ENCODE peak calls at places on chromosomes 1 and 21, in five cellular contexts. F is naive thymus-derived CD8-positive, alpha-beta T cell; H is NCI-H2081; W is HuH-7.5; P is NCI-H460. N is an unnamed sample.

GRCh38 chr1:242412921-242413320 is 111.6 kb downstream of the PLD5 start:
- DNase-seq in F (no peak), H (no peak), W (no peak), P (no peak), N (no peak)

GRCh38 chr1:241376711-241377110 is 19.7 kb upstream of the RGS7 start:
- DNase-seq in F (no peak), H (no peak), W (no peak), P (no peak), N (no peak)

GRCh38 chr21:25002676-25003075 is 604.6 kb downstream of the MRPL39 start:
- DNase-seq in F (no peak), H (no peak), W (no peak), P (no peak), N (no peak)

GRCh38 chr1:155529109-155529508 is 33.5 kb downstream of the ASH1L start:
- DNase-seq in F (no peak), H (no peak), W (no peak), P (no peak), N (no peak)

GRCh38 chr1:22051607-22052114 is 848 bp upstream of the CDC42 start:
- DNase-seq in F (no peak), H (no peak), W (no peak), P (no peak), N (no peak)

GRCh38 chr1:212624976-212625501 is 16.5 kb downstream of the ATF3 start:
- DNase-seq in F (no peak), H (no peak), W (no peak), P (no peak), N (no peak)

GRCh38 chr1:93995837-93996526 is 86.8 kb upstream of the GCLM start:
- DNase-seq in F (no peak), H (no peak), W (no peak), P (no peak), N (no peak)

GRCh38 chr21:29181799-29182470 is 51.5 kb downstream of the MAP3K7CL start:
- DNase-seq in F (no peak), H (no peak), W (peak; percentile 11), P (no peak), N (no peak)

GRCh38 chr1:35184495-35185199 is 8.3 kb downstream of the SFPQ start:
- DNase-seq in F (no peak), H (no peak), W (no peak), P (no peak), N (no peak)

GRCh38 chr1:55542901-55543504 is 327.8 kb upstream of the USP24 start:
- DNase-seq in F (no peak), H (no peak), W (no peak), P (no peak), N (no peak)

GRCh38 chr1:110339040-110339426 is at the start of gene RBM15:
- DNase-seq in F (peak; percentile 97), H (peak; percentile 100), W (peak; percentile 88), P (peak; percentile 99), N (peak; percentile 100)

GRCh38 chr1:92759361-92759760 is 25.5 kb downstream of the EVI5 start:
- DNase-seq in F (no peak), H (no peak), W (no peak), P (no peak), N (no peak)

GRCh38 chr1:156021954-156022353 is 1.2 kb upstream of the SSR2 start:
- DNase-seq in F (no peak), H (no peak), W (no peak), P (no peak), N (no peak)

GRCh38 chr1:112887599-112888303 is 68.2 kb downstream of the SLC16A1 start:
- DNase-seq in F (no peak), H (no peak), W (no peak), P (no peak), N (no peak)

GRCh38 chr21:45516671-45517151 is 25.5 kb downstream of the SLC19A1 start:
- DNase-seq in F (no peak), H (no peak), W (no peak), P (no peak), N (no peak)

GRCh38 chr21:44054710-44055109 is 42.6 kb downstream of the TRAPPC10 start:
- DNase-seq in F (no peak), H (no peak), W (no peak), P (no peak), N (no peak)

GRCh38 chr1:21629971-21630370 is 39.2 kb downstream of the RAP1GAP start:
- DNase-seq in F (no peak), H (no peak), W (no peak), P (no peak), N (no peak)

GRCh38 chr1:222970711-222971110 is 155.9 kb downstream of the DISP1 start:
- DNase-seq in F (no peak), H (no peak), W (no peak), P (no peak), N (no peak)

GRCh38 chr1:229408458-229409037 is 25.3 kb downstream of the ACTA1 start:
- DNase-seq in F (no peak), H (peak; percentile 68), W (no peak), P (no peak), N (no peak)

GRCh38 chr1:34088001-34088400 is 77.0 kb downstream of the CSMD2 start:
- DNase-seq in F (no peak), H (no peak), W (no peak), P (no peak), N (no peak)

GRCh38 chr1:7540816-7541215 is 230.3 kb upstream of the VAMP3 start:
- DNase-seq in F (no peak), H (no peak), W (no peak), P (no peak), N (no peak)

GRCh38 chr1:248810727-248811513 is 14.8 kb downstream of the SH3BP5L start:
- DNase-seq in F (no peak), H (peak; percentile 59), W (no peak), P (no peak), N (no peak)

GRCh38 chr1:86068841-86069756 is 87.5 kb downstream of the COL24A1 start:
- DNase-seq in F (no peak), H (no peak), W (no peak), P (no peak), N (no peak)

GRCh38 chr1:160865316-160865715 is 2.6 kb upstream of the CD244 start:
- DNase-seq in F (no peak), H (no peak), W (no peak), P (no peak), N (no peak)

GRCh38 chr1:222829868-222830267 is 15.0 kb downstream of the DISP1 start:
- DNase-seq in F (no peak), H (no peak), W (no peak), P (no peak), N (no peak)

GRCh38 chr1:227889863-227890405 is 57.8 kb downstream of the WNT9A start:
- DNase-seq in F (peak; percentile 16), H (no peak), W (no peak), P (no peak), N (no peak)

GRCh38 chr1:20484526-20485462 is 1.2 kb downstream of the CAMK2N1 start:
- DNase-seq in F (no peak), H (no peak), W (no peak), P (no peak), N (no peak)

GRCh38 chr1:107132195-107132594 is 8.6 kb upstream of the NTNG1 start:
- DNase-seq in F (no peak), H (no peak), W (no peak), P (no peak), N (no peak)

N was measured in NCI-H2227 treated with DMSO at 0.1 percent for 48 hours.